ENCODE peak calls at places on chromosomes 4 and X, in four cellular contexts. T is K562, P is HepG2, U is GM12878. N is an unnamed sample.

GRCh38 chrX:150429577-150429976 is 66.5 kb downstream of the MAMLD1 start:
- DNase-seq in P (no peak), U (no peak), T (no peak), N (no peak)

GRCh38 chr4:53478671-53479456 is 101.4 kb downstream of the FIP1L1 start:
- DNase-seq in U (no peak), P (no peak), T (no peak), N (no peak)

GRCh38 chr4:10096201-10096975 is 20.2 kb downstream of the WDR1 start:
- DNase-seq in U (peak), T (peak), P (no peak), N (no peak)

GRCh38 chr4:56055027-56055976 is 106.6 kb downstream of the CEP135 start:
- DNase-seq in T (no peak), U (no peak), P (no peak), N (no peak)

GRCh38 chr4:83139514-83140156 is 25.1 kb upstream of the PLAC8 start:
- DNase-seq in P (peak), T (no peak), U (no peak), N (no peak)

GRCh38 chr4:119093042-119093827 is 42.4 kb upstream of the MYOZ2 start:
- DNase-seq in P (no peak), T (no peak), U (no peak), N (no peak)

GRCh38 chrX:68433155-68433980 is at the start of gene OPHN1:
- DNase-seq in P (peak), T (peak), U (no peak), N (peak)

GRCh38 chr4:188127157-188127874 is 11.9 kb upstream of the TRIML1 start:
- DNase-seq in P (no peak), T (no peak), U (no peak), N (no peak)

GRCh38 chrX:154727418-154728323 is 23.2 kb downstream of the GAB3 start:
- DNase-seq in T (no peak), U (no peak), P (no peak), N (no peak)

GRCh38 chr4:54929459-54929858 is 195.9 kb downstream of the KDR start:
- DNase-seq in P (no peak), T (no peak), U (no peak), N (no peak)

GRCh38 chr4:174107749-174108354 is 175.6 kb downstream of the FBXO8 start:
- DNase-seq in T (no peak), U (no peak), P (no peak), N (peak)

GRCh38 chr4:107619731-107620130 is 100.3 kb downstream of the PAPSS1 start:
- DNase-seq in P (no peak), U (no peak), T (no peak), N (no peak)

GRCh38 chrX:149829751-149830191 is 48.0 kb downstream of the MAGEA9 start:
- DNase-seq in P (no peak), U (peak), T (no peak), N (no peak)

GRCh38 chr4:103996059-103996458 is 276.3 kb upstream of the TACR3 start:
- DNase-seq in T (no peak), P (no peak), U (no peak), N (no peak)

GRCh38 chr4:113069212-113069892 is 19.9 kb downstream of the ANK2 start:
- DNase-seq in T (no peak), U (no peak), P (peak), N (no peak)

GRCh38 chr4:150816491-150816890 is 198.6 kb downstream of the LRBA start:
- DNase-seq in P (no peak), U (no peak), T (no peak), N (no peak)

GRCh38 chr4:61405307-61405706 is 205.2 kb downstream of the ADGRL3 start:
- DNase-seq in T (no peak), U (no peak), P (no peak), N (no peak)

GRCh38 chr4:170400346-170400745 is 310.6 kb upstream of the AADAT start:
- DNase-seq in T (no peak), U (no peak), P (no peak), N (no peak)

GRCh38 chr4:157076578-157076947 is 613 bp downstream of the GLRB start:
- DNase-seq in P (no peak), T (no peak), U (no peak), N (no peak)

GRCh38 chr4:182219400-182219799 is 23.8 kb upstream of the TENM3 start:
- DNase-seq in P (no peak), U (no peak), T (no peak), N (no peak)

GRCh38 chr4:114922582-114922912 is 190.9 kb downstream of the NDST4 start:
- DNase-seq in T (no peak), P (no peak), U (no peak), N (no peak)

GRCh38 chr4:2415881-2416563 is 2.4 kb downstream of the ZFYVE28 start:
- DNase-seq in P (no peak), T (no peak), U (no peak), N (no peak)

GRCh38 chr4:53599632-53600031 is 8.3 kb upstream of the LNX1 start:
- DNase-seq in T (no peak), U (no peak), P (no peak), N (no peak)

GRCh38 chr4:100633269-100633668 is 115.4 kb upstream of the EMCN start:
- DNase-seq in T (no peak), P (no peak), U (no peak), N (no peak)

GRCh38 chr4:182495111-182495510 is 251.9 kb downstream of the TENM3 start:
- DNase-seq in U (no peak), T (no peak), P (no peak), N (no peak)

GRCh38 chr4:140222175-140222574 is 68.2 kb upstream of the MAML3 start:
- DNase-seq in U (no peak), P (no peak), T (no peak), N (no peak)

GRCh38 chr4:73577371-73577770 is 42.9 kb downstream of the RASSF6 start:
- DNase-seq in T (no peak), P (no peak), U (no peak), N (no peak)

GRCh38 chr4:73575667-73576066 is 44.6 kb downstream of the RASSF6 start:
- DNase-seq in P (no peak), T (no peak), U (no peak), N (no peak)

GRCh38 chr4:73576366-73576765 is 43.9 kb downstream of the RASSF6 start:
- DNase-seq in U (no peak), T (no peak), P (no peak), N (no peak)

DNA sequence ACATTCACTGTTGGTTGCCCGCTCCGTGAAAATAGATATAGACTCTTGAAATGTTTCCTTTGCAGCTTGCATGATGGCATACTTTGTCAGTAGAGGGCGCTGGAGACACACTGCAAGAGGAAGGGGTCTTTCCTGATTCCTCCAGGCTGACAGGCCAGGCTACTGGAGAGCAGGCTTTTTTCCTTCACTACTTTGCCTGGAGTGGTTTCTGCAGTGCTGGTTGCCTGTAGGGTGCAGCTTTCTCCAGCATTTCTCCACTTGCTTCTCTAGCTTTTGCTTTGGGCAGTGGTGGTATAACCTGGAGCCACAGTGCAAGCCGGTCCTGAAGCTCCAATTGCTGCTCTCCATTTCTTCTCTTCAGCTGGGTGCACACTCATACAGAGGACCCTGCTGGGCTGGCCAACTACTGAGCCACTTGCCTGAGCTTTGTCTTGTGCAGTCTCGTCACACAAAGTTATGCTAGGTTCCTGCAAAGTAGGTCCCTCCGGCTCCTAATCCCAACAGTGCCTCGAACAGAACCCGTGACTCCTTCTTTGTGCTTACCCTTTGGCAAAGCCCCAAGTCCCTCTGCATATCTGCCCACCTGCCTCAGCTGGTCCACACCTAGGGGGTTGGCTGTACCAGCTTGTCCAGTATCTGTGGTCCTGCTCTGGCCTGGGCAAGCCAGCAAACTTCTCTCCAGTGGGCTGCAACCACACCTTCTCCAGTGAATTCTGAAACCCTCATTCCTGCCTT is 46.3 kb downstream of the RASSF6 start:
- DNase-seq in T (peak), P (peak), U (peak), N (peak)
- TF ChIP-seq CBFB in T (no peak), P (no peak), U (no peak), N (no peak)

GRCh38 chr4:39620551-39620950 is 18.1 kb downstream of the SMIM14 start:
- DNase-seq in P (no peak), U (no peak), T (no peak), N (no peak)
- TF ChIP-seq CBFB in P (no peak), U (no peak), T (no peak), N (no peak)

GRCh38 chr4:721261-722171 is 15.9 kb downstream of the PCGF3 start:
- DNase-seq in T (no peak), P (no peak), U (no peak), N (no peak)
- TF ChIP-seq CBFB in T (no peak), P (no peak), U (no peak), N (no peak)

GRCh38 chr4:16457944-16458343 is 231.7 kb upstream of the TAPT1 start:
- DNase-seq in P (no peak), T (no peak), U (no peak), N (no peak)
- TF ChIP-seq CBFB in P (no peak), T (no peak), U (no peak), N (no peak)

DNA sequence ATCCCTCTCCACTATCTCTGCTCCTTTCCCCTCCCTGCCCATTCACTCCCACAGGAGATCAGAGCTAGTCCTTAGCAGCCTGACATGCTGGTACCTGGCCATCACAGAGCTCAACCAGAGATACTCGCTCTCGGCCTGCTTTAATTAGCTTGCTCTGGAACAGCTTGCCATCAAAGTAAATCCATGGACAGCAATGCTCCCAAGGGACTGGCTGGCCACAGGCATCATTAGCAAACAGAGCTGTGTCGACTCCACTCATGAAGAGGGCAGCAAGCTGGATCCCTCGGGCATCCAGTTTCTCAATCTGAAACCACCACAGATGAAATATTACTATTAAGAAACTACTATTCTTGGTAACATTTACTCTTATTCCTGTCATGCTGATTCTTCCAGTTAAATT is 43.4 kb upstream of the PHF8 start:
- DNase-seq in U (no peak), P (no peak), T (no peak), N (no peak)
- TF ChIP-seq CBFB in U (no peak), P (no peak), T (no peak), N (no peak)

N was measured in WTC11.